ENCODE peak calls at places on chromosomes 5 and 9, in four cellular contexts. U is BJ, M is dorsolateral prefrontal cortex, S is left ventricle myocardium inferior. A is an unnamed sample.

GRCh38 chr9:8880031-8880430 is 1080.5 kb upstream of the DMAC1 start:
- DNase-seq in U (no peak), M (no peak), S (no peak), A (no peak)

GRCh38 chr9:87816041-87816440 is 66.6 kb upstream of the SPATA31E1 start:
- DNase-seq in U (no peak), M (no peak), S (no peak), A (no peak)

GRCh38 chr9:37428345-37428744 is 5.8 kb downstream of the GRHPR start:
- DNase-seq in U (no peak), M (no peak), S (no peak), A (no peak)

GRCh38 chr5:166625210-166625865 is 1666.1 kb upstream of the WWC1 start:
- DNase-seq in U (no peak), M (no peak), S (no peak), A (peak)

GRCh38 chr9:130963337-130963908 is 24.4 kb upstream of the FIBCD1 start:
- DNase-seq in U (no peak), M (no peak), S (no peak), A (no peak)

GRCh38 chr9:93229636-93230035 is 45.7 kb downstream of the WNK2 start:
- DNase-seq in U (no peak), M (no peak), S (no peak), A (no peak)

GRCh38 chr5:158623971-158624370 is 475.7 kb downstream of the EBF1 start:
- DNase-seq in U (no peak), M (no peak), S (no peak), A (no peak)

GRCh38 chr9:103399535-103399934 is 404.4 kb downstream of the CYLC2 start:
- DNase-seq in U (no peak), M (no peak), S (no peak), A (no peak)

GRCh38 chr9:35318741-35319140 is 156.9 kb downstream of the UNC13B start:
- DNase-seq in U (no peak), M (no peak), S (no peak), A (no peak)

GRCh38 chr9:74497750-74498615 is 848 bp downstream of the RORB start:
- DNase-seq in U (no peak), M (peak), S (peak), A (no peak)

GRCh38 chr5:62268239-62268638 is 37.8 kb upstream of the KIF2A start:
- DNase-seq in U (no peak), M (no peak), S (no peak), A (peak)

GRCh38 chr9:18437315-18438200 is 36.4 kb upstream of the ADAMTSL1 start:
- DNase-seq in U (no peak), M (no peak), S (peak), A (no peak)

GRCh38 chr5:53091304-53091703 is 18.3 kb downstream of the MOCS2 start:
- DNase-seq in U (no peak), M (no peak), S (no peak), A (no peak)

GRCh38 chr5:33491941-33492340 is 51.2 kb downstream of the TARS1 start:
- DNase-seq in U (peak), M (no peak), S (no peak), A (no peak)

GRCh38 chr5:59275537-59276276 is 617.8 kb downstream of the PDE4D start:
- DNase-seq in U (no peak), M (no peak), S (peak), A (peak)

GRCh38 chr9:136052433-136052880 is 42.6 kb downstream of the NACC2 start:
- DNase-seq in U (no peak), M (no peak), S (no peak), A (peak)

GRCh38 chr9:98583417-98583816 is 125.3 kb downstream of the GABBR2 start:
- DNase-seq in U (no peak), M (no peak), S (no peak), A (no peak)

GRCh38 chr9:18847576-18848275 is 185.3 kb downstream of the SAXO1 start:
- DNase-seq in U (no peak), M (no peak), S (no peak), A (no peak)

GRCh38 chr5:40224421-40224820 is 455.3 kb upstream of the PTGER4 start:
- DNase-seq in U (no peak), M (no peak), S (no peak), A (peak)

GRCh38 chr5:135555530-135555929 is 19.8 kb upstream of the NEUROG1 start:
- DNase-seq in U (no peak), M (no peak), S (no peak), A (no peak)

GRCh38 chr5:9845185-9845584 is 215.0 kb upstream of the TAS2R1 start:
- DNase-seq in U (no peak), M (no peak), S (no peak), A (no peak)

GRCh38 chr5:141560725-141561483 is 57.9 kb downstream of the DIAPH1 start:
- DNase-seq in U (peak), M (peak), S (peak), A (peak)

GRCh38 chr9:84851935-84852585 is 182.5 kb downstream of the NTRK2 start:
- DNase-seq in U (peak), M (no peak), S (no peak), A (peak)

GRCh38 chr5:84382363-84383295 is 2.1 kb downstream of the EDIL3 start:
- DNase-seq in U (no peak), M (peak), S (peak), A (no peak)

GRCh38 chr5:65483474-65484346 is 2.0 kb upstream of the ADAMTS6 start:
- DNase-seq in U (no peak), M (no peak), S (no peak), A (no peak)

GRCh38 chr5:41794478-41794877 is 75.7 kb downstream of the OXCT1 start:
- DNase-seq in U (peak), M (no peak), S (no peak), A (peak)

GRCh38 chr9:127683723-127684122 is 23.1 kb upstream of the CFAP157 start:
- DNase-seq in U (no peak), M (no peak), S (no peak), A (no peak)

GRCh38 chr5:2249442-2249841 is 366.7 kb upstream of the IRX4 start:
- DNase-seq in U (no peak), M (no peak), S (no peak), A (no peak)

GRCh38 chr5:130908186-130908585 is 256.9 kb downstream of the HINT1 start:
- DNase-seq in U (no peak), M (no peak), S (no peak), A (no peak)

DNA sequence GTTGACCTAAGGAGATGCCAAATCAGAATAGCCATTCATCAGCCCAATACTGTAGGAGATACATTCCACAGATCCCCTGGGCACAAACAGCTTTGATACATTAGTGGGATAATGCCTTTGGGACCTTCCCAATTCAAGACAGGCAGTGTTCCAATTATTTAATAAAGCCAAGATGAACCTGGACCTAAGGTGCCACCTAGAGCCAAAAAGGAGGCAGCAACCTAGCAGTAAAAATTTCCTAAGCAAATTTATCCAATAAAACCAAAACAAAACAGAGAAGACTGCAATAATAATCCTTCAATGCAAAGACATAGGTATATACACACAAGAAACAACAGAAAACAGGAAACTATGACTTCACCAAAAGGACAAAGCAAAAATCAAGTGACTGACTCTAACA is 253.0 kb downstream of the HINT1 start:
- DNase-seq in U (no peak), M (no peak), S (no peak), A (no peak)
- TF ChIP-seq CTCF in U (no peak), M (no peak), S (peak), A (no peak)

DNA sequence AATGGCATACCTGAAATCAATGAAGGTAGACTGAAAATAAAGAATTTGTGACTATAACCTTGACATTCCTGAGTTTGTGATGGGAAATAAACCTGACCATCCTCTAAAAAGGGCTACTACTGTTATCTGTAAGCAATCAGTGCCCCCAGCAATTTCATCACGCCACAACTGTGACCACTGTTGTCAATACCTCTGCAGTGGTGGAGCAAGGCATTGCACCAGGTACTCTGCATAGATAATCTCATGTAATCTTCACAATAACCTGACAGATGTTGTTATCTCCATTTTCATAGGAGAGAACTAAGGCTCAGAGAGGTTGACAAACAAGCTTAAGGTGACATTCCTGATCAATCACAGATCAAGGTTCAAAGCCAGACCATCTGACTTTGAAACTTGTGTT is 38.5 kb upstream of the FRRS1L start:
- DNase-seq in U (no peak), M (no peak), S (no peak), A (no peak)
- TF ChIP-seq CTCF in U (no peak), M (no peak), S (no peak), A (no peak)

GRCh38 chr5:100682625-100683024 is 147.5 kb downstream of the FAM174A start:
- DNase-seq in U (no peak), M (no peak), S (no peak), A (no peak)

GRCh38 chr5:100683881-100684280 is 148.7 kb downstream of the FAM174A start:
- DNase-seq in U (no peak), M (no peak), S (no peak), A (no peak)
- TF ChIP-seq CTCF in U (no peak), M (no peak), S (no peak), A (no peak)

GRCh38 chr5:68804343-68804742 is 289.5 kb upstream of the SLC30A5 start:
- DNase-seq in U (no peak), M (no peak), S (no peak), A (no peak)
- TF ChIP-seq CTCF in U (no peak), M (no peak), S (no peak), A (no peak)

DNA sequence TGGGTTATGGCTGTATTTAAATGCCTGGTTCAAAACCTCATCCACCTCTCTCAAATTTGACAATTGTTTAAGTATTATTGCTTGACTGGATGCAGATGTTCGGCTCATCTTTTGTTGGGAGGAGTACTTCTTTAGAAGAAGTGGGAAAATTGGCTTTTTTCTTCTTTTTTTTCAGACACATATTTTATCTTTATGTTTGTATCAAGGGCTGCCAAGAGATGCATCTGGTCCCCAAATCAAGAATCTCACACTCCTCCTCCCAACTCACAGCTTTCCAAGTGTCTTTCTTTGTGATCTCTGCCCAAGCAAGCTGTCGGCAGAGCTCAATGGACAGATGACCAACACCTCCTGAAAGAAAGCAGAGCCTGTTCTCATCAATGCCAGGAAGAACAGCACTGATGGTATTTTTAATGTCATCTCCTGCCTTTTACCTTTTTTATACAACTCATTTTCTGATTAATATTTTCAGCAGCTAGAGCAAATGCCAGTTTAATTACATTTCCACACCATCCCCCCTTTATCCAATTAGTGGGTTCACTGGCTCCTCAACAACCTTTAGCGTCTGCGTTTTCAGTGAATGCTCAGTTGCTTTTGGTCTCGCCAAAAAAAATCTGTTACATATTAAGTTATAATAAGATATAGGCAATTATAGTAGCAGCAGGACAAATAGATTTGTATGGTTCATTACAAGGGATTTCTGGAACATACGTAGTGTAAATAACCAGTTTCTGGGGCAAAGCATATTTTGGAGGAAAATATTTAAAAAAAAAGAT is 110.3 kb upstream of the SLIT3 start:
- DNase-seq in U (no peak), M (no peak), S (no peak), A (no peak)
- TF ChIP-seq CTCF in U (no peak), M (no peak), S (no peak), A (no peak)

GRCh38 chr5:107875834-107876233 is 205.1 kb upstream of the EFNA5 start:
- DNase-seq in U (no peak), M (no peak), S (no peak), A (peak)
- TF ChIP-seq CTCF in U (peak), M (no peak), S (no peak), A (peak)

DNA sequence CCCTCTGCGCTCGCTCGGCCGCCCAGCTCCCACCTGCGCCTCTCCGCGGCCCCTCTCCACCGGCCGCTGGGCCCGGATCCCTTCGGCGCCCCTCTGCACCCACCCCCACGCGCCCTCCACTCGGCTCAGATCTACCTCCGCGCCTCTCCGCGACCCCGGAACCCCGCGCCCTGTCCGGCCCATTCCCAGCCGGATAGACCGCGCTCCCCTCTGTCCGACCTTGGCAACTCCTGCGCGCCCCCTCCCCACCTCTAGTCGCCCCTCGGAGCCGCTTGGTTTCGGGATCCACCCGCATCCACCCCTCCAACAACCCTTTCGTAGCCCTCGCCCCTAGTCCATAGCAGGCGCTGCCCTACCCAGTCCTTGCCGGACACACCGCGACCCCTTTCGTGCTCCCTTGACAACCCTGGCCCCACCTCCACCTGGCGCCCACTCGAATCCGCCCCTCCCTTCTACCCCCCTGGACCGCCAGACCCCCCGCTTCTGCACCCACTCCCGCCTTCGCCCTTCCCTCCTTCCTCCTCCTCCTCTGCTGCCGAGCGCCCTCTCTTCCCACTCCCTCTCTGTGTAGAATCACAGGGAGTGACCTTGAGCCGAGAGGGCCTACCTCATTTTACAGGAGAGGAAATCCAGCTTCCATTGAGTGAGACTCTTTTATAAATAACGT is 496 bp upstream of the AK3 start:
- DNase-seq in U (no peak), M (no peak), S (peak), A (no peak)
- TF ChIP-seq CTCF in U (peak), M (no peak), S (no peak), A (no peak)

DNA sequence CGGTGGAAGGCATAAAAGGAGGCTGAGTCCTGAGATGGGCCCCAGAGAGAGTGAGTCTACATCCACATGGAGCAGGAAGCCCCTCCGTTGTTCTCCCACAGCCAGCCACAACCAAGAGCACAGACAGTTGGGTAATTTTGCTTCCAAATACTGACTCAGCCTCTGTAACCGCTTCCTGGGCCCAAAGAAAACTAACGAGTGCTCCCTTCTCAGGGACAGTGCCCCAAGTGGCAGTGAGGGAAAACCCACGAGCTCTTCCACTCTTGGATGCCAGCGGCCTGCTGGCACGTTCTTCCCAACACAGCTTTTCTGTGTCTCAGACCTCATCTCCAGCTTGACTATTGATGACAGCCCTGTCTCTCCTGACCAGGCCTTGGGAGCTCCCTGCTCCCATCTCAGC is 207.6 kb downstream of the FSTL4 start:
- DNase-seq in U (no peak), M (no peak), S (no peak), A (no peak)
- TF ChIP-seq CTCF in U (no peak), M (no peak), S (no peak), A (peak)

DNA sequence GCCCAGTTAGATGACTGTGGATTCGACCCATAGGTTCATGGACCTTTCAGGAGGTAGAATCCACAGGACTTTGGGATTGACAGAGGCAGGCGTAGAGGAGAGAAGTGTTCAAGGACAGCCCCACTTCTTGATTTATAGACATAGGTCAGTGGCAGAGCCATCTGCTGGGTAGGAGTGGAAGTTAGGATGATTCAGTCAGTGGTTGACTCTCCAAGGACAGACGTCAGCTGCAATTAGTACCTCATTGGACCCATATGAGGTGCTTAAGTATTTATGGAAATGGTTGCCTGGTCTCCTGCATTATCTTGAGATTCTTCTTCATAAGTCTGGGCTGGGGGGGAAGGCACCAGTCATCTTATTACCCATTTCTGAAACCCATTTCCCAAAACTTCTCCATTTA is 70.9 kb downstream of the SH3RF2 start:
- DNase-seq in U (no peak), M (no peak), S (no peak), A (no peak)
- TF ChIP-seq CTCF in U (peak), M (no peak), S (no peak), A (peak)

A was measured in kidney epithelial cell.